ENCODE peak calls at places on chromosomes 11 and 22, in seven cellular contexts. One of them, this sample, is unnamed.

GRCh38 chr11:112219476-112220232 is 6.6 kb upstream of the PTS start:
- DNase-seq in thoracic aorta: no peak
- DNase-seq in NCI-H1694 treated with DMSO at 0.1 percent for 48 hours: peak; percentile 26
- DNase-seq in effector memory CD4-positive, alpha-beta T cell: no peak
- DNase-seq in T-cell: peak; percentile 25
- DNase-seq in HEK293T: peak; percentile 70
- DNase-seq in RKO: peak; percentile 81
- DNase-seq in this sample: peak; percentile 75

GRCh38 chr11:108037636-108038035 is 28.9 kb downstream of the CUL5 start:
- DNase-seq in effector memory CD4-positive, alpha-beta T cell: no peak
- DNase-seq in RKO: no peak
- DNase-seq in HEK293T: no peak
- DNase-seq in thoracic aorta: no peak
- DNase-seq in NCI-H1694 treated with DMSO at 0.1 percent for 48 hours: no peak
- DNase-seq in T-cell: no peak
- DNase-seq in this sample: no peak

GRCh38 chr22:19918332-19919106 is 23.1 kb upstream of the COMT start:
- DNase-seq in T-cell: no peak
- DNase-seq in effector memory CD4-positive, alpha-beta T cell: no peak
- DNase-seq in thoracic aorta: no peak
- DNase-seq in NCI-H1694 treated with DMSO at 0.1 percent for 48 hours: no peak
- DNase-seq in HEK293T: no peak
- DNase-seq in RKO: no peak
- DNase-seq in this sample: no peak

GRCh38 chr11:60700689-60701508 is 1.5 kb downstream of the MS4A8 start:
- DNase-seq in RKO: peak; percentile 36
- DNase-seq in effector memory CD4-positive, alpha-beta T cell: no peak
- DNase-seq in NCI-H1694 treated with DMSO at 0.1 percent for 48 hours: peak; percentile 17
- DNase-seq in thoracic aorta: no peak
- DNase-seq in T-cell: no peak
- DNase-seq in HEK293T: peak; percentile 49
- DNase-seq in this sample: peak; percentile 2

GRCh38 chr11:79864882-79865281 is 424.1 kb upstream of the TENM4 start:
- DNase-seq in NCI-H1694 treated with DMSO at 0.1 percent for 48 hours: no peak
- DNase-seq in HEK293T: no peak
- DNase-seq in effector memory CD4-positive, alpha-beta T cell: no peak
- DNase-seq in T-cell: no peak
- DNase-seq in RKO: no peak
- DNase-seq in thoracic aorta: no peak
- DNase-seq in this sample: no peak

GRCh38 chr11:2091786-2092463 is 47.3 kb downstream of the IGF2 start:
- DNase-seq in effector memory CD4-positive, alpha-beta T cell: no peak
- DNase-seq in T-cell: no peak
- DNase-seq in thoracic aorta: no peak
- DNase-seq in NCI-H1694 treated with DMSO at 0.1 percent for 48 hours: no peak
- DNase-seq in RKO: no peak
- DNase-seq in HEK293T: no peak
- DNase-seq in this sample: no peak

GRCh38 chr11:128553662-128554392 is 33.5 kb downstream of the ETS1 start:
- DNase-seq in effector memory CD4-positive, alpha-beta T cell: no peak
- DNase-seq in thoracic aorta: no peak
- DNase-seq in HEK293T: no peak
- DNase-seq in RKO: no peak
- DNase-seq in NCI-H1694 treated with DMSO at 0.1 percent for 48 hours: no peak
- DNase-seq in T-cell: no peak
- DNase-seq in this sample: peak; percentile 49

GRCh38 chr11:13486926-13487660 is 8.7 kb downstream of the PTH start:
- DNase-seq in thoracic aorta: no peak
- DNase-seq in effector memory CD4-positive, alpha-beta T cell: no peak
- DNase-seq in NCI-H1694 treated with DMSO at 0.1 percent for 48 hours: no peak
- DNase-seq in T-cell: peak; percentile 49
- DNase-seq in RKO: no peak
- DNase-seq in HEK293T: no peak
- DNase-seq in this sample: peak; percentile 23

GRCh38 chr11:126072821-126073594 is 10.3 kb upstream of the CDON start:
- DNase-seq in RKO: no peak
- DNase-seq in effector memory CD4-positive, alpha-beta T cell: no peak
- DNase-seq in thoracic aorta: no peak
- DNase-seq in NCI-H1694 treated with DMSO at 0.1 percent for 48 hours: no peak
- DNase-seq in T-cell: no peak
- DNase-seq in HEK293T: no peak
- DNase-seq in this sample: no peak

GRCh38 chr11:102926946-102927623 is 28.4 kb downstream of the MMP13 start:
- DNase-seq in HEK293T: no peak
- DNase-seq in effector memory CD4-positive, alpha-beta T cell: no peak
- DNase-seq in thoracic aorta: no peak
- DNase-seq in NCI-H1694 treated with DMSO at 0.1 percent for 48 hours: no peak
- DNase-seq in RKO: no peak
- DNase-seq in T-cell: no peak
- DNase-seq in this sample: no peak